ENCODE peak calls at places on chromosomes 1 and 21, in ten cellular contexts. C is globus pallidus; W is astrocyte of the spinal cord; J is MCF 10A; S is AG09309; G is activated effector memory CD4-positive, alpha-beta T cell treated with Interleukin-2 at 50 U/mL for 16 hours; E is stimulated activated CD4-positive, alpha-beta T cell treated with anti-CD3 and anti-CD28 coated beads, Interleukin-2, amount 100 ng/mL, for 4 hours; X is fibroblast of lung; O is GM03348; A is stromal cell of bone marrow. U is an unnamed sample.

GRCh38 chr1:98360864-98361263 is 300.7 kb upstream of the SNX7 start:
- DNase-seq in G (no peak), E (no peak), J (no peak), C (no peak), X (no peak), W (no peak), A (no peak), O (no peak), S (no peak), U (no peak)

GRCh38 chr21:41289431-41289830 is 27.2 kb upstream of the FAM3B start:
- DNase-seq in C (no peak), O (no peak), E (no peak), A (no peak), S (no peak), X (no peak), J (no peak), W (no peak), G (no peak), U (no peak)

GRCh38 chr1:104706631-104707147 is 957.0 kb downstream of the AMY1C start:
- DNase-seq in S (no peak), X (no peak), J (peak), W (no peak), G (no peak), E (no peak), O (peak), C (no peak), A (peak), U (no peak)

GRCh38 chr1:8660455-8660854 is 157.0 kb downstream of the RERE start:
- DNase-seq in J (peak), E (no peak), X (peak), C (peak), O (peak), W (peak), S (peak), G (no peak), A (peak), U (no peak)

GRCh38 chr1:41355761-41356160 is 5.5 kb upstream of the FOXO6 start:
- DNase-seq in W (no peak), X (no peak), O (no peak), G (no peak), E (no peak), J (no peak), S (no peak), A (no peak), C (no peak), U (no peak)

GRCh38 chr1:97082160-97082848 is 360.7 kb downstream of the PTBP2 start:
- DNase-seq in A (no peak), J (peak), G (no peak), S (no peak), O (no peak), W (no peak), X (no peak), C (no peak), E (no peak), U (no peak)

GRCh38 chr1:2020310-2020655 is 1.1 kb downstream of the GABRD start:
- DNase-seq in J (no peak), E (no peak), W (no peak), O (no peak), C (no peak), A (no peak), G (no peak), X (no peak), S (no peak), U (no peak)

GRCh38 chr1:38835230-38835827 is 24.2 kb downstream of the RRAGC start:
- DNase-seq in C (peak), S (peak), G (no peak), X (peak), A (peak), J (peak), E (peak), W (peak), O (peak), U (no peak)

GRCh38 chr1:25848531-25848930 is 10.7 kb downstream of the AUNIP start:
- DNase-seq in X (no peak), G (no peak), O (no peak), W (no peak), E (no peak), J (no peak), A (no peak), S (no peak), C (no peak), U (no peak)

GRCh38 chr1:243977104-243977503 is 74.0 kb upstream of the ZBTB18 start:
- DNase-seq in W (peak), E (no peak), G (no peak), S (no peak), C (no peak), X (peak), A (peak), J (peak), O (no peak), U (no peak)

GRCh38 chr1:42777860-42778259 is 6.9 kb upstream of the TMEM269 start:
- DNase-seq in C (peak), O (peak), S (no peak), E (no peak), W (peak), G (no peak), A (no peak), X (peak), J (peak), U (no peak)

GRCh38 chr1:207868769-207869721 is 41.9 kb downstream of the CD34 start:
- DNase-seq in S (no peak), G (peak), J (peak), C (peak), A (peak), W (peak), X (peak), O (peak), E (peak), U (peak)

GRCh38 chr1:27992271-27992670 is 32.5 kb downstream of the XKR8 start:
- DNase-seq in O (no peak), S (no peak), W (no peak), E (peak), J (no peak), C (no peak), X (no peak), G (peak), A (no peak), U (peak)

GRCh38 chr1:150606743-150607142 is 22.7 kb downstream of the ENSA start:
- DNase-seq in S (no peak), G (no peak), O (no peak), C (no peak), W (no peak), J (no peak), X (no peak), E (no peak), A (no peak), U (no peak)

GRCh38 chr1:222171005-222171404 is 376.9 kb downstream of the HHIPL2 start:
- DNase-seq in S (peak), C (peak), W (peak), G (no peak), E (no peak), A (peak), J (peak), X (peak), O (peak), U (no peak)

GRCh38 chr1:52741259-52741658 is 15.0 kb downstream of the ZYG11B start:
- DNase-seq in O (no peak), J (no peak), G (no peak), C (no peak), A (no peak), X (no peak), E (no peak), S (no peak), W (no peak), U (no peak)

GRCh38 chr1:44200336-44200735 is 12.9 kb upstream of the DMAP1 start:
- DNase-seq in O (no peak), C (no peak), G (no peak), J (no peak), X (no peak), W (no peak), S (no peak), E (no peak), A (no peak), U (no peak)

GRCh38 chr1:19139711-19140110 is 70.4 kb downstream of the UBR4 start:
- DNase-seq in C (peak), E (no peak), A (no peak), X (no peak), W (no peak), O (no peak), J (no peak), G (no peak), S (no peak), U (no peak)

GRCh38 chr21:39911286-39911685 is 44.0 kb downstream of the PCP4 start:
- DNase-seq in E (no peak), G (no peak), W (no peak), C (no peak), O (no peak), S (no peak), A (no peak), J (no peak), X (no peak), U (no peak)

GRCh38 chr21:16563795-16564194 is 834.0 kb downstream of the USP25 start:
- DNase-seq in G (no peak), C (no peak), S (no peak), X (no peak), A (no peak), W (peak), J (peak), E (no peak), O (peak), U (no peak)

GRCh38 chr1:162141273-162142023 is 72.0 kb downstream of the NOS1AP start:
- DNase-seq in O (peak), A (no peak), G (no peak), J (peak), W (peak), S (peak), E (no peak), X (peak), C (no peak), U (no peak)

GRCh38 chr1:150268342-150268705 is 492 bp downstream of the APH1A start:
- DNase-seq in X (peak), W (no peak), E (peak), G (peak), S (no peak), O (peak), A (no peak), C (peak), J (peak), U (peak)

GRCh38 chr1:116321766-116322175 is 51.3 kb upstream of the ATP1A1 start:
- DNase-seq in X (no peak), O (no peak), C (no peak), S (no peak), E (no peak), W (no peak), A (no peak), G (no peak), J (no peak), U (no peak)

GRCh38 chr1:231590453-231591198 is 36.0 kb upstream of the DISC1 start:
- DNase-seq in E (no peak), C (peak), O (peak), G (no peak), X (peak), J (peak), W (peak), A (peak), S (peak), U (no peak)

GRCh38 chr1:15381805-15382204 is 27.9 kb upstream of the EFHD2 start:
- DNase-seq in A (no peak), W (no peak), O (no peak), X (no peak), C (no peak), S (no peak), E (no peak), G (no peak), J (no peak), U (no peak)

GRCh38 chr1:50368179-50369007 is 54.9 kb downstream of the DMRTA2 start:
- DNase-seq in W (peak), O (peak), J (peak), X (peak), E (no peak), C (no peak), G (no peak), S (no peak), A (no peak), U (no peak)

GRCh38 chr1:151340870-151341754 is 5.9 kb downstream of the RFX5 start:
- DNase-seq in W (peak), G (no peak), X (peak), J (peak), A (peak), E (peak), C (peak), S (peak), O (peak), U (peak)

GRCh38 chr1:182869241-182869666 is 30.1 kb downstream of the DHX9 start:
- DNase-seq in S (no peak), C (no peak), E (no peak), A (no peak), X (no peak), J (no peak), G (no peak), O (no peak), W (no peak), U (no peak)

GRCh38 chr1:32867151-32867550 is 3.6 kb downstream of the FNDC5 start:
- DNase-seq in X (no peak), W (no peak), O (no peak), A (no peak), J (no peak), C (no peak), S (no peak), G (no peak), E (no peak), U (no peak)

GRCh38 chr21:38352536-38353219 is 95.9 kb downstream of the KCNJ15 start:
- DNase-seq in X (peak), G (no peak), A (peak), C (peak), W (peak), S (peak), J (peak), E (peak), O (peak), U (no peak)

GRCh38 chr1:11535761-11536572 is 57.0 kb downstream of the DISP3 start:
- DNase-seq in G (no peak), X (no peak), A (no peak), E (no peak), O (no peak), S (no peak), W (no peak), J (no peak), C (no peak), U (no peak)

GRCh38 chr1:48356901-48357300 is 115.1 kb downstream of the SPATA6 start:
- DNase-seq in W (no peak), C (peak), E (no peak), G (no peak), S (no peak), J (no peak), X (peak), O (no peak), A (no peak), U (no peak)

U was measured in activated T-helper 1 cell treated with Interleukin-2 at 50 U/mL for 16 hours.